ENCODE peak calls at places on chromosomes 6 and 20, in nine cellular contexts. V is right cardiac atrium, M is AG09309, F is aorta, Y is NT2/D1, A is GM06990, U is DND-41, H is MG63, S is fibroblast of mammary gland. X is an unnamed sample.

GRCh38 chr6:153963352-153963751 is 75.7 kb upstream of the OPRM1 start:
- DNase-seq in V (no peak), M (no peak), F (no peak), Y (no peak), A (no peak), U (no peak), H (no peak), S (no peak), X (no peak)

GRCh38 chr6:4941782-4942672 is 61.8 kb downstream of the RPP40 start:
- DNase-seq in V (no peak), M (peak; percentile 91), F (no peak), Y (no peak), A (peak; percentile 35), U (peak; percentile 22), H (peak; percentile 89), S (peak; percentile 98), X (peak; percentile 49)

GRCh38 chr6:133590814-133591213 is 298.1 kb upstream of the TCF21 start:
- DNase-seq in V (no peak), M (no peak), F (no peak), Y (no peak), A (no peak), U (no peak), H (peak; percentile 45), S (peak; percentile 69), X (no peak)

GRCh38 chr20:43459022-43459942 is 1.6 kb downstream of the SRSF6 start:
- DNase-seq in V (peak; percentile 22), M (no peak), F (no peak), Y (no peak), A (no peak), U (no peak), H (peak; percentile 45), S (peak; percentile 38), X (no peak)

GRCh38 chr6:33117826-33118277 is 42.1 kb downstream of the HLA-DPB1 start:
- DNase-seq in V (no peak), M (no peak), F (no peak), Y (no peak), A (no peak), U (no peak), H (no peak), S (no peak), X (no peak)

GRCh38 chr20:41228858-41229257 is 88.7 kb downstream of the ZHX3 start:
- DNase-seq in V (no peak), M (no peak), F (no peak), Y (no peak), A (no peak), U (no peak), H (no peak), S (peak; percentile 16), X (no peak)

GRCh38 chr6:55918639-55919038 is 43.2 kb upstream of the BMP5 start:
- DNase-seq in V (no peak), M (peak; percentile 55), F (no peak), Y (no peak), A (no peak), U (no peak), H (no peak), S (peak; percentile 90), X (no peak)

GRCh38 chr6:141361559-141361958 is 771.2 kb upstream of the GJE1 start:
- DNase-seq in V (no peak), M (no peak), F (no peak), Y (no peak), A (no peak), U (no peak), H (no peak), S (no peak), X (no peak)

GRCh38 chr20:8535403-8536003 is 403.4 kb downstream of the PLCB1 start:
- DNase-seq in V (no peak), M (no peak), F (no peak), Y (no peak), A (no peak), U (peak; percentile 19), H (peak; percentile 27), S (peak; percentile 20), X (no peak)

GRCh38 chr6:162151050-162151658 is 576.4 kb downstream of the PRKN start:
- DNase-seq in V (no peak), M (no peak), F (no peak), Y (no peak), A (no peak), U (no peak), H (no peak), S (peak; percentile 53), X (no peak)

GRCh38 chr20:40741507-40742106 is 52.6 kb upstream of the MAFB start:
- DNase-seq in V (no peak), M (no peak), F (no peak), Y (peak; percentile 64), A (no peak), U (peak; percentile 83), H (peak; percentile 38), S (peak; percentile 53), X (peak; percentile 39)

DNA sequence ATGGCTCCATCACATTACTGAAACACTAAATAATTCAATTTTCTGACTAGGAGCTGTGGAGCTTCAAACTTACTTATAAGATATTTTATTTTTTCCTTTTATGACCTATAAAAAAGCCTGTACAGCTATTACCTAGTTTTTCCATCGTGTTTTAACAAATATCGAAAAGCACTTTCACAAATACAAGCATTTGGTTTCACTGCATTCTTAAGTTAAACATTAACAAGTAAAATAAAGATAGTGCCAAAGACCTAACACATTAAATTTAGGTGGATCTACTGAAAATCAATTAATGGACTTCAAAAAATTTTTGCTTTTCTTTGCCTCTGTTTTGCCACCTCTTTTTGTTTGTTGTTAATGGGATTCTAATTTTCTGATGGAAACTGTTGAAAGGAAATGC is 83.3 kb downstream of the EPM2A start:
- DNase-seq in V (no peak), M (no peak), F (no peak), Y (no peak), A (no peak), U (no peak), H (no peak), S (no peak), X (no peak)
- H3K4me3 ChIP-seq in V (no peak overlapping the region), M (no peak overlapping the region), F (no peak overlapping the region), Y (no peak overlapping the region), A (no peak overlapping the region), U (no peak overlapping the region), H (no peak overlapping the region), S (no peak overlapping the region), X (no peak overlapping the region)

GRCh38 chr20:5182615-5183254 is 55.9 kb downstream of the CDS2 start:
- DNase-seq in V (no peak), M (no peak), F (no peak), Y (no peak), A (no peak), U (no peak), H (no peak), S (no peak), X (no peak)

GRCh38 chr20:5180421-5180820 is 53.6 kb downstream of the CDS2 start:
- DNase-seq in V (no peak), M (no peak), F (no peak), Y (no peak), A (no peak), U (no peak), H (no peak), S (no peak), X (no peak)

GRCh38 chr20:5180933-5181332 is 54.1 kb downstream of the CDS2 start:
- DNase-seq in V (no peak), M (no peak), F (no peak), Y (no peak), A (no peak), U (no peak), H (no peak), S (no peak), X (no peak)

GRCh38 chr20:5181955-5182354 is 55.1 kb downstream of the CDS2 start:
- DNase-seq in V (no peak), M (no peak), F (no peak), Y (no peak), A (no peak), U (no peak), H (no peak), S (peak; percentile 84), X (no peak)

DNA sequence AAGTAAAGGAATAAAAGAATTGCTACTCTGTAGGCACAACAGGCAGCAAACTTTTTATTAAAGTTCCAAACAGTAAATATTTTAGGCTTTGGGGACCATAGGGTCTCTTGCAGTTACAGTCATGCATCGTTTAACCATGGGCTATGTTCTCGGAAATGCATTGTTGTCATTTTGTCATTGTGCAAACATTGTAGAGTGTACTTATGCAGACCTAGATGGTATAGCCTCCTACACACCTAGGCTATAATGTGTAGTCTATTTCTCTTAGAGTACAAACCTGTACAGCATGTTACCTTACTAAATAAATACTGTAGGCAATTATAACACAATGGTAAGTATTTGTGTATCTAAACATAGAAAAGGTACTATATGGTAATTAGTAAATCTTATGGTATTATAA is 54.7 kb downstream of the CDS2 start:
- DNase-seq in V (no peak), M (no peak), F (no peak), Y (no peak), A (no peak), U (no peak), H (no peak), S (no peak), X (no peak)
- H3K4me3 ChIP-seq in V (no peak overlapping the region), M (no peak overlapping the region), F (peak overlapping the region; percentile 24), Y (no peak overlapping the region), A (no peak overlapping the region), U (no peak overlapping the region), H (no peak overlapping the region), S (no peak overlapping the region), X (no peak overlapping the region)

DNA sequence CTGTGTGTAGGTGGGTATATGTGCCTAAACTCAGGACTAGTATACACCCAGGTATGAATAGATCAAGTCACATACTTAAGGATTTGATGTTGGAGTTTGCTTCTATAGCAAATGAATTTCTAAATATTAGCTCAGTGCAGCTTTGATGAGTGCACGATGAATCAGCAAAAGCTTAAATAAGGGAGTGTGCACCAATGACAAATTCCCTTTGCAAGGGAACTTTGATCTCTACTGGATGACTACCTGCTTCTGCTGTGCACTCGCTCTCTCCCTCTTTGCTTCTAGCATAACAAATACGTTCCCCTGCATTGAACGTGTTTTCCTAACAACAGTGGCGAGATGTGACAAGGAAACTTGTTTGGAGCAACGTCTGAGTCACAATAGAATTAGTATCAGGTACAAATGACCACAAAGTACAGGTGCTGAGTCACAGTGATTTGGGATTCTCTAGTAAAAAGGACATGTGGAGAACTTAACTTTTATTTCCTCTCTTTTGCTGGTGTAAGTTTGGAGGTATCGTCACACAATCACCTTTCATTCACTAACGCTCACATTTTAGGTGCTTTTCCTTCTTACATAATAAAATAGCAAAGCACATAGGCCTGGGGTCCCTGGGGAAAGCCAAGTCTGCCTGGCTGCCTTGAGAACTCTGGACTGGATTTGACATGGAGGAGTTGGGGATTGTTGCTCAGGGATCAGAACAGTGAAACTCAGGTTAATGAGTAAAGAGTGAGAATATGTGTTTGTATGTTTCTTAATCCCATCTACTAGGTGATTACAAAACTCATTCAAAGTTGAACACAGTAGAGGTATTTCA is 49.7 kb downstream of the KLHL31 start:
- DNase-seq in V (no peak), M (no peak), F (no peak), Y (no peak), A (no peak), U (no peak), H (peak; percentile 30), S (peak; percentile 86), X (no peak)
- H3K4me3 ChIP-seq in V (no peak overlapping the region), M (no peak overlapping the region), F (no peak overlapping the region), Y (no peak overlapping the region), A (no peak overlapping the region), U (no peak overlapping the region), H (no peak overlapping the region), S (no peak overlapping the region), X (no peak overlapping the region)

DNA sequence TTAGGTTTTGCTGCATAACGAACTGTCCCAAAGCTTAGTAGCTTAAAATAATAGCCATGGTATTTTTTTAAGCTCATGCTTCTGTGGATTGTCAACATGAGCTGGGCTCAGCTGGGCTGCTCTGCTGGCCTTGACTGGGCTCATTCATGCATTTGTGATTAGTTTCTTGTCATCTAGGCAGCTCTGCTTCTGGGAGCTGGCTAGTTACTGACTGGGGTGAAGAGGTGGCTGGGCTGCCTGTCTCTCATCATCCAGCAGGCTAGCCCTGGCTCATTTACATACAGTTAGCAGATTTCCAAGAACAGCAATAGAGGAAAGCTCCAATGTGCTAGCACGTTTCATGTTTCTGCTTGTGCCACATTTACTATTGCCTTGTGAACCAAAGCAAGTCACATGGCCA is 165.1 kb upstream of the PCSK2 start:
- DNase-seq in V (no peak), M (no peak), F (no peak), Y (no peak), A (no peak), U (no peak), H (no peak), S (no peak), X (no peak)
- H3K4me3 ChIP-seq in V (no peak overlapping the region), M (no peak overlapping the region), F (no peak overlapping the region), Y (no peak overlapping the region), A (no peak overlapping the region), U (no peak overlapping the region), H (no peak overlapping the region), S (no peak overlapping the region), X (no peak overlapping the region)